ENCODE peak calls at places on chromosomes 4 and X, in nine cellular contexts. C is SJSA1; J is RPMI7951; Q is LHCN-M2; T is CD8-positive, alpha-beta T cell; B is Caco-2; V is putamen; H is HFFc6; D is PC-3. A is an unnamed sample.

GRCh38 chr4:101419324-101420135 is 72.2 kb upstream of the PPP3CA start:
- DNase-seq in C (no peak), J (peak; percentile 62), Q (peak; percentile 12), T (no peak), B (no peak), V (no peak), H (no peak), D (peak; percentile 89), A (no peak)

GRCh38 chr4:175373031-175373430 is 439.0 kb downstream of the GPM6A start:
- DNase-seq in C (no peak), J (no peak), Q (no peak), T (no peak), B (no peak), V (no peak), H (no peak), D (peak; percentile 25), A (no peak)

GRCh38 chr4:55183926-55184599 is 58.7 kb upstream of the KDR start:
- DNase-seq in C (peak; percentile 84), J (peak; percentile 87), Q (peak; percentile 97), T (no peak), B (peak; percentile 5), V (no peak), H (peak; percentile 92), D (peak; percentile 97), A (no peak)

GRCh38 chr4:128721896-128722295 is 87.6 kb upstream of the JADE1 start:
- DNase-seq in C (no peak), J (no peak), Q (no peak), T (no peak), B (no peak), V (no peak), H (no peak), D (no peak), A (no peak)

GRCh38 chrX:78979789-78980464 is 34.7 kb downstream of the P2RY10 start:
- DNase-seq in C (no peak), J (peak; percentile 4), Q (no peak), T (no peak), B (no peak), V (no peak), H (no peak), D (peak; percentile 28), A (no peak)

GRCh38 chr4:154560824-154561231 is 2.0 kb upstream of the FGB start:
- DNase-seq in C (no peak), J (peak; percentile 6), Q (peak; percentile 47), T (no peak), B (no peak), V (no peak), H (peak; percentile 28), D (peak; percentile 75), A (no peak)

GRCh38 chr4:5955201-5955821 is 62.4 kb upstream of the CRMP1 start:
- DNase-seq in C (no peak), J (peak; percentile 7), Q (no peak), T (no peak), B (no peak), V (no peak), H (no peak), D (no peak), A (no peak)

GRCh38 chr4:2671267-2671895 is 84.8 kb downstream of the TNIP2 start:
- DNase-seq in C (no peak), J (peak; percentile 56), Q (no peak), T (no peak), B (no peak), V (no peak), H (no peak), D (no peak), A (no peak)

GRCh38 chr4:185599844-185600243 is 64.5 kb upstream of the PDLIM3 start:
- DNase-seq in C (no peak), J (no peak), Q (no peak), T (no peak), B (no peak), V (no peak), H (no peak), D (no peak), A (no peak)

GRCh38 chr4:156781852-156782251 is 189.7 kb downstream of the PDGFC start:
- DNase-seq in C (no peak), J (peak; percentile 70), Q (peak; percentile 85), T (no peak), B (no peak), V (no peak), H (peak; percentile 58), D (peak; percentile 41), A (no peak)

GRCh38 chr4:78517050-78517652 is 34.4 kb upstream of the ANXA3 start:
- DNase-seq in C (no peak), J (peak; percentile 21), Q (no peak), T (no peak), B (peak; percentile 37), V (peak; percentile 16), H (peak; percentile 43), D (peak; percentile 61), A (no peak)

GRCh38 chr4:64399313-64400109 is 9.7 kb downstream of the TECRL start:
- DNase-seq in C (no peak), J (no peak), Q (no peak), T (no peak), B (no peak), V (no peak), H (no peak), D (no peak), A (no peak)

A was measured in lower lobe of right lung.